ENCODE peak calls at places on chromosomes 12 and 14, in six cellular contexts. One of them, this sample, is unnamed.
A peak's percentile ranks its signal among the peaks of the same experiment; 100 is the strongest.

GRCh38 chr12:96234591-96235496 is 40.7 kb downstream of the ELK3 start:
- DNase-seq in NCI-H2171 treated with DMSO at 0.1 percent for 48 hours: no peak
- DNase-seq in stimulated activated CD4-positive, alpha-beta T cell treated with anti-CD3 and anti-CD28 coated beads, TNF-alpha, amount 100 ng/mL, for 48 hours: no peak
- DNase-seq in T-helper 17 cell: no peak
- DNase-seq in RWPE1: no peak
- DNase-seq in astrocyte of the spinal cord: no peak
- DNase-seq in this sample: no peak

GRCh38 chr12:42570076-42570475 is 19.5 kb downstream of the PRICKLE1 start:
- DNase-seq in NCI-H2171 treated with DMSO at 0.1 percent for 48 hours: no peak
- DNase-seq in stimulated activated CD4-positive, alpha-beta T cell treated with anti-CD3 and anti-CD28 coated beads, TNF-alpha, amount 100 ng/mL, for 48 hours: no peak
- DNase-seq in T-helper 17 cell: no peak
- DNase-seq in RWPE1: no peak
- DNase-seq in astrocyte of the spinal cord: no peak
- DNase-seq in this sample: peak; percentile 38

GRCh38 chr12:24933694-24934407 is 15.1 kb downstream of the BCAT1 start:
- DNase-seq in NCI-H2171 treated with DMSO at 0.1 percent for 48 hours: no peak
- DNase-seq in stimulated activated CD4-positive, alpha-beta T cell treated with anti-CD3 and anti-CD28 coated beads, TNF-alpha, amount 100 ng/mL, for 48 hours: no peak
- DNase-seq in T-helper 17 cell: no peak
- DNase-seq in RWPE1: no peak
- DNase-seq in astrocyte of the spinal cord: no peak
- DNase-seq in this sample: no peak

GRCh38 chr14:85409496-85410210 is 120.3 kb upstream of the FLRT2 start:
- DNase-seq in NCI-H2171 treated with DMSO at 0.1 percent for 48 hours: no peak
- DNase-seq in stimulated activated CD4-positive, alpha-beta T cell treated with anti-CD3 and anti-CD28 coated beads, TNF-alpha, amount 100 ng/mL, for 48 hours: no peak
- DNase-seq in T-helper 17 cell: no peak
- DNase-seq in RWPE1: no peak
- DNase-seq in astrocyte of the spinal cord: no peak
- DNase-seq in this sample: no peak

GRCh38 chr14:96754162-96754844 is 42.9 kb upstream of the VRK1 start:
- DNase-seq in NCI-H2171 treated with DMSO at 0.1 percent for 48 hours: peak; percentile 51
- DNase-seq in stimulated activated CD4-positive, alpha-beta T cell treated with anti-CD3 and anti-CD28 coated beads, TNF-alpha, amount 100 ng/mL, for 48 hours: no peak
- DNase-seq in T-helper 17 cell: no peak
- DNase-seq in RWPE1: peak; percentile 19
- DNase-seq in astrocyte of the spinal cord: no peak
- DNase-seq in this sample: no peak

GRCh38 chr12:57152408-57153038 is 5.1 kb upstream of the LRP1-AS start:
- DNase-seq in NCI-H2171 treated with DMSO at 0.1 percent for 48 hours: no peak
- DNase-seq in stimulated activated CD4-positive, alpha-beta T cell treated with anti-CD3 and anti-CD28 coated beads, TNF-alpha, amount 100 ng/mL, for 48 hours: no peak
- DNase-seq in T-helper 17 cell: no peak
- DNase-seq in RWPE1: no peak
- DNase-seq in astrocyte of the spinal cord: peak; percentile 58
- DNase-seq in this sample: no peak

GRCh38 chr14:86852530-86852929 is 1140.5 kb downstream of the GALC start:
- DNase-seq in NCI-H2171 treated with DMSO at 0.1 percent for 48 hours: no peak
- DNase-seq in stimulated activated CD4-positive, alpha-beta T cell treated with anti-CD3 and anti-CD28 coated beads, TNF-alpha, amount 100 ng/mL, for 48 hours: no peak
- DNase-seq in T-helper 17 cell: no peak
- DNase-seq in RWPE1: no peak
- DNase-seq in astrocyte of the spinal cord: no peak
- DNase-seq in this sample: no peak

GRCh38 chr14:99759546-99759925 is 33.7 kb upstream of the EML1 start:
- DNase-seq in NCI-H2171 treated with DMSO at 0.1 percent for 48 hours: no peak
- DNase-seq in stimulated activated CD4-positive, alpha-beta T cell treated with anti-CD3 and anti-CD28 coated beads, TNF-alpha, amount 100 ng/mL, for 48 hours: no peak
- DNase-seq in T-helper 17 cell: no peak
- DNase-seq in RWPE1: no peak
- DNase-seq in astrocyte of the spinal cord: no peak
- DNase-seq in this sample: peak; percentile 69

GRCh38 chr14:76836029-76836630 is 9.9 kb downstream of the LRRC74A start:
- DNase-seq in NCI-H2171 treated with DMSO at 0.1 percent for 48 hours: no peak
- DNase-seq in stimulated activated CD4-positive, alpha-beta T cell treated with anti-CD3 and anti-CD28 coated beads, TNF-alpha, amount 100 ng/mL, for 48 hours: no peak
- DNase-seq in T-helper 17 cell: no peak
- DNase-seq in RWPE1: no peak
- DNase-seq in astrocyte of the spinal cord: no peak
- DNase-seq in this sample: no peak

GRCh38 chr12:587132-587531 is 76.1 kb downstream of the NINJ2 start:
- DNase-seq in NCI-H2171 treated with DMSO at 0.1 percent for 48 hours: no peak
- DNase-seq in stimulated activated CD4-positive, alpha-beta T cell treated with anti-CD3 and anti-CD28 coated beads, TNF-alpha, amount 100 ng/mL, for 48 hours: no peak
- DNase-seq in T-helper 17 cell: no peak
- DNase-seq in RWPE1: no peak
- DNase-seq in astrocyte of the spinal cord: no peak
- DNase-seq in this sample: no peak

GRCh38 chr14:54589843-54590242 is 22.9 kb downstream of the SAMD4A start:
- DNase-seq in NCI-H2171 treated with DMSO at 0.1 percent for 48 hours: no peak
- DNase-seq in stimulated activated CD4-positive, alpha-beta T cell treated with anti-CD3 and anti-CD28 coated beads, TNF-alpha, amount 100 ng/mL, for 48 hours: no peak
- DNase-seq in T-helper 17 cell: no peak
- DNase-seq in RWPE1: no peak
- DNase-seq in astrocyte of the spinal cord: no peak
- DNase-seq in this sample: no peak

GRCh38 chr12:132517013-132517739 is 27.2 kb downstream of the FBRSL1 start:
- DNase-seq in NCI-H2171 treated with DMSO at 0.1 percent for 48 hours: no peak
- DNase-seq in stimulated activated CD4-positive, alpha-beta T cell treated with anti-CD3 and anti-CD28 coated beads, TNF-alpha, amount 100 ng/mL, for 48 hours: no peak
- DNase-seq in T-helper 17 cell: no peak
- DNase-seq in RWPE1: no peak
- DNase-seq in astrocyte of the spinal cord: no peak
- DNase-seq in this sample: peak; percentile 50

GRCh38 chr14:101183376-101184103 is 280.0 kb upstream of the RTL1 start:
- DNase-seq in NCI-H2171 treated with DMSO at 0.1 percent for 48 hours: no peak
- DNase-seq in stimulated activated CD4-positive, alpha-beta T cell treated with anti-CD3 and anti-CD28 coated beads, TNF-alpha, amount 100 ng/mL, for 48 hours: no peak
- DNase-seq in T-helper 17 cell: no peak
- DNase-seq in RWPE1: no peak
- DNase-seq in astrocyte of the spinal cord: no peak
- DNase-seq in this sample: no peak

GRCh38 chr12:60266381-60266852 is 670.6 kb downstream of the SLC16A7 start:
- DNase-seq in NCI-H2171 treated with DMSO at 0.1 percent for 48 hours: no peak
- DNase-seq in stimulated activated CD4-positive, alpha-beta T cell treated with anti-CD3 and anti-CD28 coated beads, TNF-alpha, amount 100 ng/mL, for 48 hours: no peak
- DNase-seq in T-helper 17 cell: no peak
- DNase-seq in RWPE1: peak; percentile 29
- DNase-seq in astrocyte of the spinal cord: peak; percentile 85
- DNase-seq in this sample: peak; percentile 44

GRCh38 chr14:35384386-35385041 is 20.0 kb downstream of the NFKBIA start:
- DNase-seq in NCI-H2171 treated with DMSO at 0.1 percent for 48 hours: no peak
- DNase-seq in stimulated activated CD4-positive, alpha-beta T cell treated with anti-CD3 and anti-CD28 coated beads, TNF-alpha, amount 100 ng/mL, for 48 hours: no peak
- DNase-seq in T-helper 17 cell: no peak
- DNase-seq in RWPE1: no peak
- DNase-seq in astrocyte of the spinal cord: peak; percentile 96
- DNase-seq in this sample: peak; percentile 86

GRCh38 chr14:78446807-78447206 is 276.6 kb downstream of the NRXN3 start:
- DNase-seq in NCI-H2171 treated with DMSO at 0.1 percent for 48 hours: no peak
- DNase-seq in stimulated activated CD4-positive, alpha-beta T cell treated with anti-CD3 and anti-CD28 coated beads, TNF-alpha, amount 100 ng/mL, for 48 hours: no peak
- DNase-seq in T-helper 17 cell: no peak
- DNase-seq in RWPE1: no peak
- DNase-seq in astrocyte of the spinal cord: peak; percentile 7
- DNase-seq in this sample: peak; percentile 25

GRCh38 chr14:92026548-92027190 is 13.2 kb downstream of the TRIP11 start:
- DNase-seq in NCI-H2171 treated with DMSO at 0.1 percent for 48 hours: no peak
- DNase-seq in stimulated activated CD4-positive, alpha-beta T cell treated with anti-CD3 and anti-CD28 coated beads, TNF-alpha, amount 100 ng/mL, for 48 hours: no peak
- DNase-seq in T-helper 17 cell: no peak
- DNase-seq in RWPE1: no peak
- DNase-seq in astrocyte of the spinal cord: no peak
- DNase-seq in this sample: no peak

GRCh38 chr14:54252072-54252730 is 144.6 kb upstream of the CDKN3 start:
- DNase-seq in NCI-H2171 treated with DMSO at 0.1 percent for 48 hours: no peak
- DNase-seq in stimulated activated CD4-positive, alpha-beta T cell treated with anti-CD3 and anti-CD28 coated beads, TNF-alpha, amount 100 ng/mL, for 48 hours: no peak
- DNase-seq in T-helper 17 cell: no peak
- DNase-seq in RWPE1: peak; percentile 82
- DNase-seq in astrocyte of the spinal cord: peak; percentile 91
- DNase-seq in this sample: peak; percentile 97

GRCh38 chr12:42422785-42423184 is 96.8 kb downstream of the PPHLN1 start:
- DNase-seq in NCI-H2171 treated with DMSO at 0.1 percent for 48 hours: no peak
- DNase-seq in stimulated activated CD4-positive, alpha-beta T cell treated with anti-CD3 and anti-CD28 coated beads, TNF-alpha, amount 100 ng/mL, for 48 hours: no peak
- DNase-seq in T-helper 17 cell: no peak
- DNase-seq in RWPE1: no peak
- DNase-seq in astrocyte of the spinal cord: peak; percentile 22
- DNase-seq in this sample: no peak

GRCh38 chr12:1720494-1720893 is 29.6 kb downstream of the ADIPOR2 start:
- DNase-seq in NCI-H2171 treated with DMSO at 0.1 percent for 48 hours: peak; percentile 51
- DNase-seq in stimulated activated CD4-positive, alpha-beta T cell treated with anti-CD3 and anti-CD28 coated beads, TNF-alpha, amount 100 ng/mL, for 48 hours: no peak
- DNase-seq in T-helper 17 cell: no peak
- DNase-seq in RWPE1: no peak
- DNase-seq in astrocyte of the spinal cord: no peak
- DNase-seq in this sample: no peak

GRCh38 chr12:125503128-125503527 is 437.9 kb downstream of the AACS start:
- DNase-seq in NCI-H2171 treated with DMSO at 0.1 percent for 48 hours: no peak
- DNase-seq in stimulated activated CD4-positive, alpha-beta T cell treated with anti-CD3 and anti-CD28 coated beads, TNF-alpha, amount 100 ng/mL, for 48 hours: no peak
- DNase-seq in T-helper 17 cell: no peak
- DNase-seq in RWPE1: no peak
- DNase-seq in astrocyte of the spinal cord: no peak
- DNase-seq in this sample: no peak

GRCh38 chr12:8828514-8829127 is 6.2 kb downstream of the A2ML1 start:
- DNase-seq in NCI-H2171 treated with DMSO at 0.1 percent for 48 hours: no peak
- DNase-seq in stimulated activated CD4-positive, alpha-beta T cell treated with anti-CD3 and anti-CD28 coated beads, TNF-alpha, amount 100 ng/mL, for 48 hours: no peak
- DNase-seq in T-helper 17 cell: no peak
- DNase-seq in RWPE1: no peak
- DNase-seq in astrocyte of the spinal cord: no peak
- DNase-seq in this sample: no peak

GRCh38 chr12:96502477-96502876 is 13.1 kb downstream of the CFAP54 start:
- DNase-seq in NCI-H2171 treated with DMSO at 0.1 percent for 48 hours: no peak
- DNase-seq in stimulated activated CD4-positive, alpha-beta T cell treated with anti-CD3 and anti-CD28 coated beads, TNF-alpha, amount 100 ng/mL, for 48 hours: no peak
- DNase-seq in T-helper 17 cell: no peak
- DNase-seq in RWPE1: no peak
- DNase-seq in astrocyte of the spinal cord: no peak
- DNase-seq in this sample: peak; percentile 79

GRCh38 chr12:132761911-132762583 is 415 bp upstream of the ANKLE2 start:
- DNase-seq in NCI-H2171 treated with DMSO at 0.1 percent for 48 hours: peak; percentile 78
- DNase-seq in stimulated activated CD4-positive, alpha-beta T cell treated with anti-CD3 and anti-CD28 coated beads, TNF-alpha, amount 100 ng/mL, for 48 hours: peak; percentile 72
- DNase-seq in T-helper 17 cell: peak; percentile 82
- DNase-seq in RWPE1: peak; percentile 89
- DNase-seq in astrocyte of the spinal cord: peak; percentile 87
- DNase-seq in this sample: peak; percentile 69

GRCh38 chr12:122013136-122013535 is 8.5 kb upstream of the BCL7A start:
- DNase-seq in NCI-H2171 treated with DMSO at 0.1 percent for 48 hours: no peak
- DNase-seq in stimulated activated CD4-positive, alpha-beta T cell treated with anti-CD3 and anti-CD28 coated beads, TNF-alpha, amount 100 ng/mL, for 48 hours: no peak
- DNase-seq in T-helper 17 cell: no peak
- DNase-seq in RWPE1: no peak
- DNase-seq in astrocyte of the spinal cord: no peak
- DNase-seq in this sample: no peak

This sample was measured in renal cortical epithelial cell.